ENCODE peak calls at places on chromosome 3, in five cellular contexts. One of them, this sample, is unnamed.
A peak's percentile ranks its signal among the peaks of the same experiment; 100 is the strongest.

GRCh38 chr3:99875573-99875924 is 57.9 kb downstream of the CMSS1 start:
- DNase-seq in GM20000: no peak
- DNase-seq in AG10803: peak; percentile 72
- DNase-seq in tibial nerve: no peak
- DNase-seq in GM06990: no peak
- DNase-seq in this sample: no peak

GRCh38 chr3:77947671-77948070 is 907.8 kb downstream of the ROBO2 start:
- DNase-seq in GM20000: no peak
- DNase-seq in AG10803: no peak
- DNase-seq in tibial nerve: no peak
- DNase-seq in GM06990: no peak
- DNase-seq in this sample: no peak

GRCh38 chr3:126488205-126488604 is 12.5 kb upstream of the ZXDC start:
- DNase-seq in GM20000: no peak
- DNase-seq in AG10803: no peak
- DNase-seq in tibial nerve: no peak
- DNase-seq in GM06990: no peak
- DNase-seq in this sample: no peak

GRCh38 chr3:31891876-31892455 is 89.1 kb downstream of the OSBPL10 start:
- DNase-seq in GM20000: no peak
- DNase-seq in AG10803: no peak
- DNase-seq in tibial nerve: no peak
- DNase-seq in GM06990: no peak
- DNase-seq in this sample: no peak

GRCh38 chr3:52244061-52244628 is 1.4 kb upstream of the PPM1M start:
- DNase-seq in GM20000: peak; percentile 86
- DNase-seq in AG10803: peak; percentile 22
- DNase-seq in tibial nerve: no peak
- DNase-seq in GM06990: peak; percentile 82
- DNase-seq in this sample: peak; percentile 89

GRCh38 chr3:129718201-129718600 is 111.7 kb upstream of the PLXND1 start:
- DNase-seq in GM20000: no peak
- DNase-seq in AG10803: no peak
- DNase-seq in tibial nerve: no peak
- DNase-seq in GM06990: no peak
- DNase-seq in this sample: no peak

GRCh38 chr3:44272191-44272590 is 30.5 kb downstream of the TOPAZ1 start:
- DNase-seq in GM20000: no peak
- DNase-seq in AG10803: no peak
- DNase-seq in tibial nerve: no peak
- DNase-seq in GM06990: no peak
- DNase-seq in this sample: no peak

GRCh38 chr3:43581343-43581742 is 40.5 kb downstream of the ANO10 start:
- DNase-seq in GM20000: no peak
- DNase-seq in AG10803: peak; percentile 18
- DNase-seq in tibial nerve: no peak
- DNase-seq in GM06990: no peak
- DNase-seq in this sample: no peak

GRCh38 chr3:113405180-113405579 is 36.1 kb downstream of the CFAP44 start:
- DNase-seq in GM20000: no peak
- DNase-seq in AG10803: peak; percentile 30
- DNase-seq in tibial nerve: no peak
- DNase-seq in GM06990: no peak
- DNase-seq in this sample: no peak

GRCh38 chr3:114447950-114448479 is 154.2 kb downstream of the TIGIT start:
- DNase-seq in GM20000: no peak
- DNase-seq in AG10803: peak; percentile 64
- DNase-seq in tibial nerve: no peak
- DNase-seq in GM06990: no peak
- DNase-seq in this sample: no peak

GRCh38 chr3:172138792-172139507 is 99.6 kb downstream of the FNDC3B start:
- DNase-seq in GM20000: no peak
- DNase-seq in AG10803: no peak
- DNase-seq in tibial nerve: peak; percentile 52
- DNase-seq in GM06990: peak; percentile 59
- DNase-seq in this sample: peak; percentile 20

GRCh38 chr3:141920701-141921100 is 44.3 kb downstream of the ATP1B3 start:
- DNase-seq in GM20000: no peak
- DNase-seq in AG10803: no peak
- DNase-seq in tibial nerve: no peak
- DNase-seq in GM06990: no peak
- DNase-seq in this sample: no peak

GRCh38 chr3:88528494-88528893 is 378.7 kb downstream of the C3orf38 start:
- DNase-seq in GM20000: no peak
- DNase-seq in AG10803: no peak
- DNase-seq in tibial nerve: no peak
- DNase-seq in GM06990: no peak
- DNase-seq in this sample: no peak

GRCh38 chr3:170909129-170909903 is 879 bp upstream of the EIF5A2 start:
- DNase-seq in GM20000: no peak
- DNase-seq in AG10803: peak; percentile 92
- DNase-seq in tibial nerve: no peak
- DNase-seq in GM06990: no peak
- DNase-seq in this sample: no peak

GRCh38 chr3:39911465-39912309 is 102.3 kb downstream of the MYRIP start:
- DNase-seq in GM20000: no peak
- DNase-seq in AG10803: peak; percentile 72
- DNase-seq in tibial nerve: no peak
- DNase-seq in GM06990: no peak
- DNase-seq in this sample: no peak

GRCh38 chr3:18438586-18438985 is 13.4 kb upstream of the SATB1 start:
- DNase-seq in GM20000: no peak
- DNase-seq in AG10803: no peak
- DNase-seq in tibial nerve: no peak
- DNase-seq in GM06990: no peak
- DNase-seq in this sample: no peak

GRCh38 chr3:32249184-32249782 is 10.8 kb downstream of the CMTM8 start:
- DNase-seq in GM20000: no peak
- DNase-seq in AG10803: peak; percentile 77
- DNase-seq in tibial nerve: no peak
- DNase-seq in GM06990: no peak
- DNase-seq in this sample: no peak

GRCh38 chr3:160577551-160578195 is 12.3 kb upstream of the KPNA4 start:
- DNase-seq in GM20000: no peak
- DNase-seq in AG10803: no peak
- DNase-seq in tibial nerve: no peak
- DNase-seq in GM06990: no peak
- DNase-seq in this sample: no peak

GRCh38 chr3:154095832-154096421 is 25.3 kb upstream of the ARHGEF26 start:
- DNase-seq in GM20000: no peak
- DNase-seq in AG10803: peak; percentile 38
- DNase-seq in tibial nerve: no peak
- DNase-seq in GM06990: no peak
- DNase-seq in this sample: no peak

GRCh38 chr3:66380200-66380932 is 120.5 kb downstream of the LRIG1 start:
- DNase-seq in GM20000: no peak
- DNase-seq in AG10803: no peak
- DNase-seq in tibial nerve: no peak
- DNase-seq in GM06990: no peak
- DNase-seq in this sample: no peak

GRCh38 chr3:78496458-78496857 is 1271.3 kb downstream of the ROBO1 start:
- DNase-seq in GM20000: no peak
- DNase-seq in AG10803: no peak
- DNase-seq in tibial nerve: no peak
- DNase-seq in GM06990: no peak
- DNase-seq in this sample: no peak

GRCh38 chr3:71103430-71103881 is 480.1 kb downstream of the FOXP1 start:
- DNase-seq in GM20000: no peak
- DNase-seq in AG10803: peak; percentile 87
- DNase-seq in tibial nerve: peak; percentile 21
- DNase-seq in GM06990: no peak
- DNase-seq in this sample: no peak

GRCh38 chr3:121942116-121942786 is 48.0 kb downstream of the SLC15A2 start:
- DNase-seq in GM20000: no peak
- DNase-seq in AG10803: no peak
- DNase-seq in tibial nerve: no peak
- DNase-seq in GM06990: no peak
- DNase-seq in this sample: no peak

GRCh38 chr3:195761503-195762248 is 40.9 kb downstream of the MUC20 start:
- DNase-seq in GM20000: no peak
- DNase-seq in AG10803: no peak
- DNase-seq in tibial nerve: no peak
- DNase-seq in GM06990: no peak
- DNase-seq in this sample: peak; percentile 33

GRCh38 chr3:194976813-194977322 is 291.2 kb downstream of the FAM43A start:
- DNase-seq in GM20000: no peak
- DNase-seq in AG10803: no peak
- DNase-seq in tibial nerve: no peak
- DNase-seq in GM06990: no peak
- DNase-seq in this sample: no peak

GRCh38 chr3:126321490-126321889 is 35.7 kb downstream of the KLF15 start:
- DNase-seq in GM20000: no peak
- DNase-seq in AG10803: no peak
- DNase-seq in tibial nerve: no peak
- DNase-seq in GM06990: no peak
- DNase-seq in this sample: no peak

GRCh38 chr3:60652829-60653228 is 598.4 kb downstream of the FHIT start:
- DNase-seq in GM20000: peak; percentile 13
- DNase-seq in AG10803: no peak
- DNase-seq in tibial nerve: no peak
- DNase-seq in GM06990: peak; percentile 54
- DNase-seq in this sample: peak; percentile 18

GRCh38 chr3:111538687-111539086 is 3.3 kb upstream of the CD96 start:
- DNase-seq in GM20000: no peak
- DNase-seq in AG10803: no peak
- DNase-seq in tibial nerve: no peak
- DNase-seq in GM06990: no peak
- DNase-seq in this sample: no peak

GRCh38 chr3:4584537-4585249 is 91.5 kb downstream of the ITPR1 start:
- DNase-seq in GM20000: peak; percentile 43
- DNase-seq in AG10803: no peak
- DNase-seq in tibial nerve: no peak
- DNase-seq in GM06990: peak; percentile 7
- DNase-seq in this sample: peak; percentile 26

GRCh38 chr3:86954226-86954625 is 36.7 kb downstream of the VGLL3 start:
- DNase-seq in GM20000: no peak
- DNase-seq in AG10803: no peak
- DNase-seq in tibial nerve: no peak
- DNase-seq in GM06990: no peak
- DNase-seq in this sample: no peak

GRCh38 chr3:104717828-104718196 is 648.9 kb upstream of the ALCAM start:
- DNase-seq in GM20000: no peak
- DNase-seq in AG10803: no peak
- DNase-seq in tibial nerve: no peak
- DNase-seq in GM06990: no peak
- DNase-seq in this sample: no peak

GRCh38 chr3:55624238-55624637 is 137.1 kb upstream of the WNT5A start:
- DNase-seq in GM20000: no peak
- DNase-seq in AG10803: peak; percentile 43
- DNase-seq in tibial nerve: no peak
- DNase-seq in GM06990: no peak
- DNase-seq in this sample: no peak

GRCh38 chr3:43477600-43477999 is 144.2 kb downstream of the ANO10 start:
- DNase-seq in GM20000: no peak
- DNase-seq in AG10803: no peak
- DNase-seq in tibial nerve: no peak
- DNase-seq in GM06990: no peak
- DNase-seq in this sample: no peak

GRCh38 chr3:49454457-49454856 is 15.6 kb upstream of the DAG1 start:
- DNase-seq in GM20000: peak; percentile 7
- DNase-seq in AG10803: no peak
- DNase-seq in tibial nerve: no peak
- DNase-seq in GM06990: no peak
- DNase-seq in this sample: no peak
- TF ChIP-seq CTCF in GM20000: no peak
- TF ChIP-seq CTCF in AG10803: no peak
- TF ChIP-seq CTCF in tibial nerve: no peak
- TF ChIP-seq CTCF in GM06990: peak; percentile 53
- TF ChIP-seq CTCF in this sample: peak; percentile 46

DNA sequence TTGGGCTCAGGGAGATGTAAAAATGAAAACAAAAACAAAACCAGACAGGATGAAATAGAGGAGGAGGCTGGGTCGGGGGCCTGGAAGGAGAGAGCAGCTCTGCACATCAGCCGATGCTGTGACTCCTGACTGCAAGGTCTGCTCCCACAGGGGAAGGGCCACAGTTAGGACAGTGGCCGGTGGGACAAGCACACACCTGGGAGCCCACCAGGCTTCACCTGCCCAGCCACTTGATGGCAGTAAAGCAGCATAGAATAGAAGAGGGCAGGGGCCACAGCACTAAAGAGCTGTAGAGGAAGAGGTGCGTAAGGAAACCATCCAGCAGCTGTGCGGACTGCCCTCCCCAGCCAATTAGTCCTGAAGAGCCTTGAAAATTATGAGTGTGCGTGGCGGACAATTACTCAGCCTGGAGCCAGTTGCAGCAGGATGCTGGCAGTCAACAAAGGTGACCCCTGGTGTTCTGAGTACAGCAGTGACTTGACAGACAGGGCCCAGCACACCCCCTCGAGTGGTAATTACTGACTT is 29.8 kb downstream of the ALS2CL start:
- DNase-seq in GM20000: peak; percentile 7
- DNase-seq in AG10803: no peak
- DNase-seq in tibial nerve: no peak
- DNase-seq in GM06990: no peak
- DNase-seq in this sample: peak; percentile 5
- TF ChIP-seq CTCF in GM20000: no peak
- TF ChIP-seq CTCF in AG10803: no peak
- TF ChIP-seq CTCF in tibial nerve: no peak
- TF ChIP-seq CTCF in GM06990: no peak
- TF ChIP-seq CTCF in this sample: no peak

GRCh38 chr3:182258538-182259177 is 534.6 kb upstream of the ATP11B start:
- DNase-seq in GM20000: peak; percentile 21
- DNase-seq in AG10803: peak; percentile 30
- DNase-seq in tibial nerve: no peak
- DNase-seq in GM06990: no peak
- DNase-seq in this sample: peak; percentile 39
- TF ChIP-seq CTCF in GM20000: peak; percentile 14
- TF ChIP-seq CTCF in AG10803: peak; percentile 57
- TF ChIP-seq CTCF in tibial nerve: peak; percentile 32
- TF ChIP-seq CTCF in GM06990: peak; percentile 54
- TF ChIP-seq CTCF in this sample: peak; percentile 55

DNA sequence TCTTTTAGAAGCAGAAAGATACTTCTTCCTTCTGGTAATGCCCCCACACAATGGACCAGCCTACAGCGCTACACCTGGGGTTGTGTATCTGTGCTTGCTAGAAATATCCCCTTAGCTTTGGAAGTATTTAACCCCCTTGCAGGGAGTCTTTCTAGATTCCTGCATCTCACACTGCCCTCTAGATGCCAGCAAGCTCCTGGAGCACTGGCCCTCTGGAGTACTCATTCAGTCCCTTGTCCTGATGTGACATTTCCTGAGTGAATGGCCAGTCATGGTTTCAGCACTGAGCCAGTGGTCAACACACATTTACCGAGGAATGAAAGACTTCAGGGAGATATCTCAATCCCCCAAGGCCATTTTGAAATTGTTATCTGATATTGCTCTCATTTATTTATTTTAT is 30.5 kb upstream of the RBP2 start:
- DNase-seq in GM20000: no peak
- DNase-seq in AG10803: no peak
- DNase-seq in tibial nerve: no peak
- DNase-seq in GM06990: no peak
- DNase-seq in this sample: no peak
- TF ChIP-seq CTCF in GM20000: no peak
- TF ChIP-seq CTCF in AG10803: no peak
- TF ChIP-seq CTCF in tibial nerve: no peak
- TF ChIP-seq CTCF in GM06990: no peak
- TF ChIP-seq CTCF in this sample: peak; percentile 7